ENCODE peak calls at places on chromosome 14, in five cellular contexts. Y is NCI-H1105 treated with DMSO at 0.1 percent for 48 hours; S is NCI-H187 treated with DMSO at 0.1 percent for 48 hours; T is right lobe of liver; G is activated CD4-positive, alpha-beta T cell treated with anti-CD3 and anti-CD28 coated beads, Interleukin-2, amount 10 ng/mL, durations not matched to agents 7 days and 5 days. I is an unnamed sample.
A peak's percentile ranks its signal among the peaks of the same experiment; 100 is the strongest.

GRCh38 chr14:32629146-32629545 is 300.0 kb downstream of the AKAP6 start:
- DNase-seq in Y (no peak), S (no peak), T (no peak), G (no peak), I (no peak)

GRCh38 chr14:46672128-46672527 is 20.5 kb upstream of the RPL10L start:
- DNase-seq in Y (no peak), S (no peak), T (no peak), G (no peak), I (no peak)

GRCh38 chr14:105710119-105711057 is 184.0 kb downstream of the TMEM121 start:
- DNase-seq in Y (no peak), S (no peak), T (no peak), G (no peak), I (no peak)

GRCh38 chr14:34472706-34473279 is 10.8 kb upstream of the SPTSSA start:
- DNase-seq in Y (no peak), S (no peak), T (no peak), G (no peak), I (no peak)

GRCh38 chr14:104217486-104218360 is 79.3 kb downstream of the KIF26A start:
- DNase-seq in Y (no peak), S (no peak), T (peak; percentile 11), G (no peak), I (no peak)

GRCh38 chr14:29805415-29806123 is 122.1 kb downstream of the PRKD1 start:
- DNase-seq in Y (no peak), S (no peak), T (peak; percentile 69), G (no peak), I (no peak)

GRCh38 chr14:59297070-59297766 is 108.8 kb downstream of the DAAM1 start:
- DNase-seq in Y (no peak), S (no peak), T (peak; percentile 24), G (peak; percentile 24), I (no peak)

GRCh38 chr14:92093320-92093719 is 13.1 kb downstream of the ATXN3 start:
- DNase-seq in Y (no peak), S (no peak), T (no peak), G (no peak), I (no peak)

GRCh38 chr14:44962573-44963528 is 861 bp downstream of the TOGARAM1 start:
- DNase-seq in Y (no peak), S (no peak), T (peak; percentile 49), G (peak; percentile 39), I (peak; percentile 23)

GRCh38 chr14:64682173-64682710 is 22.0 kb upstream of the PLEKHG3 start:
- DNase-seq in Y (no peak), S (no peak), T (no peak), G (no peak), I (no peak)

GRCh38 chr14:100297320-100298300 is 8.6 kb downstream of the SLC25A29 start:
- DNase-seq in Y (no peak), S (no peak), T (peak; percentile 45), G (no peak), I (peak; percentile 54)

GRCh38 chr14:64625363-64626232 is 75.8 kb downstream of the PPP1R36 start:
- DNase-seq in Y (no peak), S (no peak), T (no peak), G (no peak), I (peak; percentile 56)

GRCh38 chr14:64303471-64303917 is 9.3 kb upstream of the ESR2 start:
- DNase-seq in Y (peak; percentile 85), S (peak; percentile 71), T (no peak), G (no peak), I (no peak)

GRCh38 chr14:99270491-99271287 is 1.3 kb downstream of the BCL11B start:
- DNase-seq in Y (peak; percentile 37), S (no peak), T (no peak), G (no peak), I (no peak)

GRCh38 chr14:99389171-99389826 is 91.4 kb downstream of the SETD3 start:
- DNase-seq in Y (no peak), S (no peak), T (peak; percentile 57), G (no peak), I (peak; percentile 79)

GRCh38 chr14:103346286-103346685 is 12.2 kb downstream of the EIF5 start:
- DNase-seq in Y (no peak), S (no peak), T (no peak), G (no peak), I (no peak)

GRCh38 chr14:33307691-33308369 is 369.2 kb downstream of the NPAS3 start:
- DNase-seq in Y (peak; percentile 94), S (no peak), T (no peak), G (no peak), I (no peak)

GRCh38 chr14:22314183-22314820 is 274.7 kb downstream of the DAD1 start:
- DNase-seq in Y (peak; percentile 35), S (no peak), T (no peak), G (peak; percentile 11), I (no peak)

GRCh38 chr14:101098641-101099040 is 195.1 kb upstream of the RTL1 start:
- DNase-seq in Y (no peak), S (no peak), T (no peak), G (no peak), I (no peak)

GRCh38 chr14:77053046-77053841 is 24.7 kb upstream of the IRF2BPL start:
- DNase-seq in Y (no peak), S (no peak), T (peak; percentile 78), G (peak; percentile 79), I (peak; percentile 84)

GRCh38 chr14:63893701-63894458 is 41.1 kb downstream of the SYNE2 start:
- DNase-seq in Y (no peak), S (no peak), T (peak; percentile 52), G (no peak), I (peak; percentile 56)

GRCh38 chr14:67418368-67419174 is 6.6 kb upstream of the PLEK2 start:
- DNase-seq in Y (no peak), S (no peak), T (no peak), G (no peak), I (no peak)

GRCh38 chr14:50109342-50109741 is 7.0 kb downstream of the VCPKMT start:
- DNase-seq in Y (no peak), S (no peak), T (no peak), G (no peak), I (no peak)

GRCh38 chr14:33791971-33792370 is 158.9 kb downstream of the EGLN3 start:
- DNase-seq in Y (no peak), S (no peak), T (no peak), G (no peak), I (no peak)

GRCh38 chr14:73369433-73369832 is 88.9 kb downstream of the NUMB start:
- DNase-seq in Y (no peak), S (no peak), T (no peak), G (no peak), I (no peak)

GRCh38 chr14:28987516-28987915 is 220.9 kb downstream of the FOXG1 start:
- DNase-seq in Y (no peak), S (no peak), T (no peak), G (no peak), I (no peak)

I was measured in Peyer's patch.